ENCODE peak calls at places on chromosomes 16 and 17, in ten cellular contexts. K is A549, T is transverse colon, G is GM06990, S is coronary artery, N is IMR-90, D is uterus, O is colonic mucosa, Y is body of pancreas, M is tibial nerve. F is an unnamed sample.

GRCh38 chr17:77437747-77438146 is 297.0 kb downstream of the SEC14L1 start:
- DNase-seq in K (no peak), M (no peak), N (no peak), O (no peak), D (no peak), T (no peak), S (no peak), Y (no peak), G (no peak), F (no peak)

GRCh38 chr17:27982688-27983087 is 59.8 kb upstream of the NLK start:
- DNase-seq in M (no peak), G (no peak), N (no peak), S (no peak), O (no peak), Y (no peak), D (no peak), T (no peak), K (no peak), F (no peak)

GRCh38 chr17:83103200-83103937 is 24.0 kb downstream of the METRNL start:
- DNase-seq in Y (peak), M (peak), N (peak), K (peak), O (peak), D (peak), S (peak), T (peak), G (no peak), F (peak)

GRCh38 chr16:29899516-29900101 is at the start of gene SEZ6L2:
- DNase-seq in G (no peak), N (peak), O (peak), M (peak), K (peak), S (no peak), Y (peak), T (peak), D (peak), F (peak)

GRCh38 chr17:42180922-42181850 is at the start of gene KCNH4:
- DNase-seq in G (peak), D (peak), O (peak), S (no peak), N (peak), M (peak), K (peak), Y (peak), T (peak), F (peak)

GRCh38 chr17:27384261-27384701 is 72.0 kb upstream of the KSR1 start:
- DNase-seq in N (peak), K (peak), M (no peak), T (peak), G (no peak), O (no peak), S (peak), Y (peak), D (peak), F (peak)

GRCh38 chr16:17633146-17633966 is 162.6 kb upstream of the XYLT1 start:
- DNase-seq in O (no peak), G (no peak), T (no peak), D (no peak), N (no peak), M (no peak), Y (no peak), K (no peak), S (no peak), F (no peak)

GRCh38 chr17:55201609-55201932 is 63.2 kb upstream of the HLF start:
- DNase-seq in N (no peak), K (no peak), S (no peak), M (no peak), D (no peak), G (no peak), O (no peak), T (no peak), Y (no peak), F (no peak)

GRCh38 chr17:1929896-1930750 is 95.0 kb downstream of the RTN4RL1 start:
- DNase-seq in O (no peak), S (no peak), G (no peak), Y (no peak), N (no peak), K (no peak), T (no peak), D (no peak), M (no peak), F (no peak)

GRCh38 chr17:79831367-79832210 is 7.7 kb downstream of the CBX4 start:
- DNase-seq in G (no peak), D (no peak), Y (peak), K (no peak), N (no peak), S (no peak), T (no peak), M (peak), O (peak), F (peak)

GRCh38 chr17:7023576-7024401 is 939 bp downstream of the BCL6B start:
- DNase-seq in Y (peak), M (peak), N (peak), S (peak), T (peak), K (peak), G (peak), D (peak), O (peak), F (peak)

GRCh38 chr17:20966869-20967268 is 75.9 kb downstream of the USP22 start:
- DNase-seq in S (no peak), K (no peak), Y (no peak), D (no peak), N (no peak), O (no peak), T (no peak), M (no peak), G (no peak), F (no peak)

GRCh38 chr17:77126519-77126918 is 14.2 kb upstream of the SEC14L1 start:
- DNase-seq in Y (peak), S (no peak), D (no peak), N (no peak), T (peak), M (no peak), G (no peak), O (peak), K (no peak), F (no peak)

GRCh38 chr17:31724026-31724425 is 135.0 kb downstream of the COPRS start:
- DNase-seq in K (no peak), M (no peak), D (no peak), T (no peak), O (no peak), S (no peak), Y (no peak), N (peak), G (no peak), F (no peak)

GRCh38 chr17:38890410-38890746 is 20.5 kb downstream of the LASP1 start:
- DNase-seq in K (no peak), Y (no peak), T (no peak), N (no peak), O (no peak), M (no peak), G (no peak), D (no peak), S (no peak), F (no peak)

GRCh38 chr17:74749262-74750038 is 1.0 kb downstream of the NHERF1 start:
- DNase-seq in N (no peak), Y (peak), S (no peak), K (no peak), M (no peak), O (peak), G (no peak), T (peak), D (no peak), F (no peak)

GRCh38 chr17:74751210-74751529 is 2.7 kb downstream of the NHERF1 start:
- DNase-seq in D (no peak), S (no peak), Y (no peak), O (no peak), N (no peak), M (no peak), K (no peak), G (no peak), T (no peak), F (no peak)

GRCh38 chr17:74750039-74750326 is 1.6 kb downstream of the NHERF1 start:
- DNase-seq in M (no peak), N (no peak), S (no peak), D (no peak), K (no peak), O (no peak), Y (no peak), G (no peak), T (no peak), F (peak)

GRCh38 chr17:74748529-74749261 is at the start of gene NHERF1:
- DNase-seq in K (peak), Y (peak), M (peak), D (peak), G (peak), O (peak), N (peak), S (peak), T (peak), F (peak)

GRCh38 chr17:74750327-74751069 is 2.1 kb downstream of the NHERF1 start:
- DNase-seq in K (no peak), D (no peak), N (no peak), T (peak), M (no peak), G (no peak), Y (peak), O (peak), S (no peak), F (peak)
- TF ChIP-seq CTCF in K (no peak), D (no peak), N (no peak), T (no peak), M (no peak), G (no peak), Y (peak), O (no peak), S (no peak), F (no peak)

DNA sequence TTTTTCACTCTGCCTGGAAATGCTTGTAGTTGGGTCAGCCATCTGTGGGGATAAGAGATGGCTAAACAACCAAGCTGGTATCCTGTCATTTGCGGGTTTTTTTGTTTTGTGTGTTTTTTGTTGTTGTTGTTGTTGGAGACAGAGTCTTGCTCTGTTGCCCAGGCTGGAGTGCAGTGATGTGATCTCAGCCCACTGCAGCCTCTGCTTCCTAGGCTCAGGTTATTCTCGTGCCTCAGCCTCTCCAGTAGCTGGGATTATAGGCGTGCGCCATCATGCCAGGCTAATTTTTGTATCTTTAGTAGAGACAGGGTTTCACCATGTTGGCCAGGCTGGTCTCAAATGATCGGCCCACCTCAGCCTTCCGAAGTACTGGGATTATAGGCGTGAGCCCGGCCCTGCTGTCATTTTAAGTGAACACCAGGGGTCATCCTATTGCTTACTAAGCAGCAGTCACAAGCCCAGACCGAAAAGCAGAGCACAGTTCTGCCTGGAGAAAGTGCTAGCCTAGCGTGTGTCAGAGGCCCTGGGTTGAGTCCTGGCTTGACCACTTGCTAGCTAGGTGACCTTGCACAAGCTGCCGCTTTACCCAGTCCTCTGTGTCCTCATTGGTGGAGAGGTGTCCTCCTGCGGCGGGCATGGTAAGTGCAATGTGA is 4.6 kb downstream of the SMCR8 start:
- DNase-seq in G (no peak), Y (peak), K (peak), N (peak), M (no peak), S (no peak), D (no peak), T (no peak), O (no peak), F (peak)
- H3K4me3 ChIP-seq in G (no peak), Y (no peak), K (no peak), N (no peak), M (no peak), S (peak), D (no peak), T (no peak), O (no peak), F (no peak)

GRCh38 chr16:31298958-31299357 is 39.2 kb downstream of the ITGAM start:
- DNase-seq in Y (no peak), N (no peak), S (no peak), G (no peak), M (no peak), T (no peak), K (no peak), O (no peak), D (no peak), F (no peak)
- TF ChIP-seq CTCF in Y (peak), N (peak), S (no peak), G (peak), M (no peak), T (no peak), K (peak), O (peak), D (no peak), F (no peak)

DNA sequence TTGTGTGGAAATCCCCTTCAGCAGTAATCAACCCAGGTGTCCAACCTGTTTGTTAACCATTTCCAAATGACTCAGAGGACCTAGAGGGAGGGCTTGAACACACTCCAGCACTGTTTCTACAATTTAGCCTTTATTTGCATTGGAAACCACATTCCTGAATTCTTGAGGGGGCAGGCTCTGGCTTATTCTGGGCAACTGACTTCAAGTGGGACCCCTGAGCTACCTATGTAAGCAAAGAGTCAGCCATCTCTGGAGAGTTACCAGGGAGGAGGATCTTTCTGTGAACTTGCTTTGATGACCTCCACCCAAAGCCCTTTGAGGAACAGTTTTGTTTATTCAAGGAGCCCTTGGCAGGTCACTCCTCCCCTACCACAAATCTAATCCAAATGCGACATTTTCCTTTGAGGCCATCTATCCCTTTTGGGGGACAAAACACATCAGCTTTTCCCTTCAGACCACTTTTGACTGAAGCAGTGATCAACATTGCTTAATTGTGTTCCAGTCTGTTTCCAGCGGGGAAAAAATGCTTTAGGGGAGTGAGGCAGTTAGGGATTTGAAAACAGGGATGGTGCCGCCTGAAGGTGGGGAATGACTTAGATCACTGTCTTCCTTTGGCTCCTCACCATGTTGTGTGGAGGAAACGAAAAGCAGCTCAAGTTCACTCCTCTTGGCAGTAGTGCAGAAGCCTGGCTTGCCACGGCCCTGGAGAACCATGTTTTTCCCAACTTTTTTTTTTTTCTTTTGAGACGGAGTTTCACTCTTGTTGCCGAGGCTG is 46.2 kb downstream of the TUBD1 start:
- DNase-seq in M (peak), S (no peak), N (peak), O (peak), T (peak), G (no peak), Y (peak), K (peak), D (peak), F (no peak)
- H3K4me3 ChIP-seq in M (no peak), S (peak), N (no peak), O (no peak), T (peak), G (no peak), Y (no peak), K (no peak), D (no peak), F (no peak)

GRCh38 chr17:67274466-67274865 is 29.5 kb upstream of the HELZ start:
- DNase-seq in S (no peak), Y (no peak), D (no peak), O (no peak), K (no peak), G (no peak), T (no peak), M (no peak), N (no peak), F (no peak)

GRCh38 chr17:67270411-67270810 is 25.4 kb upstream of the HELZ start:
- DNase-seq in N (no peak), O (no peak), K (no peak), Y (no peak), T (no peak), D (no peak), M (no peak), G (no peak), S (no peak), F (no peak)

GRCh38 chr17:67276075-67276474 is 31.1 kb upstream of the HELZ start:
- DNase-seq in T (no peak), M (no peak), S (no peak), O (no peak), N (no peak), Y (no peak), D (no peak), G (no peak), K (no peak), F (no peak)

GRCh38 chr17:67273900-67274299 is 28.9 kb upstream of the HELZ start:
- DNase-seq in Y (no peak), N (no peak), O (no peak), M (no peak), T (no peak), K (no peak), D (no peak), S (no peak), G (no peak), F (no peak)

DNA sequence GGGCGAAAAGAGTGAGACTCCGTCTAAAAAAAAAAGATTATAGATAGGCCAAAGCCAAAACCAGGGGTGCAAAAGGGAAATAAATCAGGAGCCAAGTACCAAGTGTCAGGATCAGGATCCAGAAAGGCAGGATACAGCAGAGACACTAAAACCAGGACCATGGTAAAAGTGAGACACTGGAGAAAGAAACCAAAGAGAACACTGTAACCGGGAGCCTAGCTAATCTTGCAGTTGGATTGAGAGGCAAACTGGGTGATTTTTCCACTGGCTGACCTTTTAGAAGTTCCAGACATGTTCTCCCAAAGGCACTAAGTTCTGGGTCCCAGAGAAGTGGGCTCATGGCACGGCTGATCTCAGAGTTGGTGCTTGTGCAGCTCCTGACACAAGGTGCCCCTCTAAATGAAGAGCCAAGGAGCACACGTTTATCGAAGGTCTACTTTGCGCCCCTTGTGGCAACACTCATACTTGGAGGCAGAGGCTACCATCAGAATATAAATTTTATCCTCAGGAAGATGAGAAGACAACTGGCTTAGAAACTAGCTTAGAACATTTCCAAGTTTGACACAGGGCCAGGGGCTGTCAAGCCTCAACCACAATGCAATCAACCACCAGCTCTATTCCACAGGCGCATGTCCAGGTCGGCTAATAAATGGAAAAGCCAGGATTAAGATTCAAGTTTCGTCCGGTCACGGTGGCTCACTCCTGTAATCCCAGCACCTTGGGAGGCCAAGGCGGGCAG is 27.5 kb upstream of the HELZ start:
- DNase-seq in Y (no peak), O (no peak), S (no peak), T (no peak), N (no peak), K (peak), G (no peak), D (no peak), M (no peak), F (no peak)
- TF ChIP-seq CTCF in Y (no peak), O (no peak), S (no peak), T (no peak), N (peak), K (peak), G (peak), D (no peak), M (no peak), F (no peak)

DNA sequence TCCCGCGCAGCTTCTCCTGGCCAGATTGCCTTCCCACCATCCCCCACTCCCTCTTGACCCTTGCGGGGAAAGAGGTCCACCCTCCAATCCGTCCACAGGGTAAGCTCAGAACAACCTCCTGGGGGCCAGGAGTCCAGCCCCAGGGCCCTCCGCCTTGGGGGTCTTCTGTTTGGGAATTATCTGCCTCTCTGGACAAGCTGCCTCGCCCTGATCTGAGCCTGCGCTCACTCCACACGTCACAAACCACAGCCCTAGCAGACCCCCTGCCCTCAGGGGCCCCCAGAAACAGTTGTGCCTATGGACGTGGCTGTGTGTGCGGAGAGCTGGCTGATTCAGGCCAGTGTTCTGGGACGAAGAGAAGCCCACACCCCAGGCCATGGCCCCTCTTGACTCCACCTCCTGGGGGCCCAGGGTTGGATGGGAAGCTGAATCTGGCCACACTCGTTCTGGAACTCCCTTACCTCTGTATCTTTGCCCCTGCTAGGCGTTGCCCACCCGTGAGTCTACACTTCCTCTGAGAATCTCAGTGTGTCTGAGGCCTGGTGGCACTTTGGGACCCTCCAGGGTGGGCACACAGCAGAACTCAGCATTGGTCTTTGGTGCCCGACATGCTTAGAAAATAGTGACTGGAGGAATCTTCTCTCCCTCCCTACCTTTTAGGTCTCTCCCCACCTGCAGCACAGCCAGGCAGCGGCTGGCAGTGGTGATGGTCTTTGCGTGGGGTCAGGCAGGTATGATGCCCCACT is 119.9 kb upstream of the SMURF2 start:
- DNase-seq in D (no peak), G (no peak), T (no peak), K (no peak), S (no peak), N (no peak), Y (no peak), O (peak), M (no peak), F (no peak)
- H3K4me3 ChIP-seq in D (no peak), G (no peak), T (no peak), K (peak), S (peak), N (no peak), Y (no peak), O (peak), M (no peak), F (no peak)

GRCh38 chr17:75679706-75680201 is 12.6 kb downstream of the SAP30BP start:
- DNase-seq in K (peak), T (peak), S (no peak), D (peak), M (peak), N (no peak), O (peak), G (no peak), Y (peak), F (no peak)
- TF ChIP-seq CTCF in K (peak), T (peak), S (no peak), D (peak), M (peak), N (no peak), O (no peak), G (no peak), Y (peak), F (no peak)